ENCODE peak calls at places on chromosomes 2 and 18, in six cellular contexts. Y is transverse colon, N is AG09319, U is body of pancreas, R is MCF 10A, A is coronary artery. H is an unnamed sample.

GRCh38 chr2:86300496-86300895 is 36.9 kb downstream of the REEP1 start:
- DNase-seq in U (no peak), N (no peak), Y (no peak), A (no peak), R (no peak), H (no peak)

GRCh38 chr2:233349005-233349998 is 5.0 kb upstream of the DGKD start:
- DNase-seq in U (no peak), Y (peak), A (no peak), N (no peak), R (no peak), H (peak)

GRCh38 chr2:238739668-238740067 is 108.2 kb upstream of the TWIST2 start:
- DNase-seq in A (no peak), N (no peak), Y (no peak), R (no peak), U (no peak), H (no peak)

GRCh38 chr2:135546432-135546831 is 15.1 kb downstream of the R3HDM1 start:
- DNase-seq in R (no peak), U (no peak), Y (no peak), A (no peak), N (no peak), H (no peak)

GRCh38 chr2:86541282-86541681 is 22.0 kb downstream of the CHMP3 start:
- DNase-seq in A (no peak), U (no peak), N (no peak), Y (no peak), R (no peak), H (no peak)

GRCh38 chr2:134325696-134326095 is 71.8 kb downstream of the MGAT5 start:
- DNase-seq in A (no peak), N (no peak), R (no peak), Y (no peak), U (no peak), H (no peak)

GRCh38 chr2:20164061-20164733 is 60.7 kb downstream of the SDC1 start:
- DNase-seq in A (peak), N (no peak), Y (no peak), U (peak), R (no peak), H (no peak)

GRCh38 chr2:197707316-197708213 is 2.4 kb downstream of the MARS2 start:
- DNase-seq in R (peak), N (no peak), Y (no peak), U (no peak), A (no peak), H (no peak)

GRCh38 chr2:47719099-47719498 is 63.8 kb upstream of the MSH6 start:
- DNase-seq in A (no peak), R (no peak), N (no peak), Y (no peak), U (no peak), H (no peak)

DNA sequence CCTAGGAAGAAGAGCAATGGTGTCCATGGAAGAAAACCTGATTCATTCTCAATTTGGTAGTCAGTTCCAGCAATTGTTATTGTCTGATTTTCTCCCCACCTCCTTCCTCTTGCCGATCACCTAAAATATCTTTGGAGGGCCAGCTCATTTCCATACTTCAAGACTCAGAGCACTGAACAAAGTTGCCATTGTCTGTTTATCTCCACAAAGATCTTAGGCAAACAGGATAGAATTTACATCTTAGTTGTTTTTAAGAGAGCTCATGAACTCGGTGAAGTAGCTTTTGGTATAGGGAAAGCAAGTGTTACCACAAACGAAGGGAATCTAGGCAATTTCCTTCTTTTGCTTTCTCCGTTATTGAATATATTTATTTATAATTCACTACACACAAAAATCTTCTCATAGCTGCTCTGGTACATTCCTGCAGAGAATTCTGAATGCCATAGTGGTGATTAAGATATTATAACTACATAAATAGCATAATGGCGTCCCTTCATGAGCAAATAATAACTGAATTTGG is 41.5 kb upstream of the CHST9 start:
- DNase-seq in A (no peak), N (no peak), R (no peak), U (no peak), Y (no peak), H (peak)
- TF ChIP-seq CTCF in A (no peak), N (no peak), R (no peak), U (no peak), Y (no peak), H (no peak)

DNA sequence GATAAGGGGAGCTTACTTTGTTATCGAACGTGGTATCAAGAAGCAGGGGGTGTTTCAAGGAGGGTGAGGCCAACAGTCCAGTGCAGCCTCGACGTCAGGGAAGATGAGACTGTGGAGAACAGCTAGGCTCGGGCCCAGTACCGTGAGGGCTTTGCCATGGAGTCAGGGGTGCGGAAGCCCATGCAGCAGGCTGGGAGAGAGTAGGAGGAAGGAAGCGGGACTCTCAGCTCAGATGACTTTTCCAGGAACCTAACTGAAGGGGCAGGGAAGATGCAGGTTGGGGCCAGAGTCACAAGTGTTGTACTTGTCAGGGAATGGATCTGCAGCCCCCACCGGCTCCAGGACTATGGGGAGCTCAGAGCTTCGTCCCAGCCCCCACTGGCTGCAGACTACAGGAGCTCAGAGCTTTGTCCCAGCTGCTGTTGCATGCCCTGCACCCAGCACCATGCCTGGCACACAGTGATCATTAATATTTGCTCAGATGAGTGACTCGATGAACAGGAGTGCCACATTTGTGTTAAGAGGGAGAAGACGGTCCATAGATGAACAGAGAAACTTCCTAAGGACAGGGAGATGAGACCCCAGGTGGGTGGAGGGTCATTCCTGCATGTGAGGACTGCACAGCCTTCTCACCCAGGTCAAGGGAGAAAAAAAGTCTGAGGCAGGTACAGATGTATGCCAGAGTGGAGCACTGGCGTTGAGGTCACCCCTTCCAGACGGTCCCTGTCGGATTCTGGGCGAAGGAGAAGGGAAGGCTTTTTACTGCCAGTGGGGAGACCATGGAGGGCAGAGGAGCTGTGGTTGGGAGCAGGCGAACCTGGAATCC is 36.4 kb downstream of the PTGR3 start:
- DNase-seq in Y (no peak), U (no peak), N (no peak), A (peak), R (no peak), H (no peak)
- TF ChIP-seq CTCF in Y (no peak), U (no peak), N (no peak), A (no peak), R (no peak), H (no peak)

DNA sequence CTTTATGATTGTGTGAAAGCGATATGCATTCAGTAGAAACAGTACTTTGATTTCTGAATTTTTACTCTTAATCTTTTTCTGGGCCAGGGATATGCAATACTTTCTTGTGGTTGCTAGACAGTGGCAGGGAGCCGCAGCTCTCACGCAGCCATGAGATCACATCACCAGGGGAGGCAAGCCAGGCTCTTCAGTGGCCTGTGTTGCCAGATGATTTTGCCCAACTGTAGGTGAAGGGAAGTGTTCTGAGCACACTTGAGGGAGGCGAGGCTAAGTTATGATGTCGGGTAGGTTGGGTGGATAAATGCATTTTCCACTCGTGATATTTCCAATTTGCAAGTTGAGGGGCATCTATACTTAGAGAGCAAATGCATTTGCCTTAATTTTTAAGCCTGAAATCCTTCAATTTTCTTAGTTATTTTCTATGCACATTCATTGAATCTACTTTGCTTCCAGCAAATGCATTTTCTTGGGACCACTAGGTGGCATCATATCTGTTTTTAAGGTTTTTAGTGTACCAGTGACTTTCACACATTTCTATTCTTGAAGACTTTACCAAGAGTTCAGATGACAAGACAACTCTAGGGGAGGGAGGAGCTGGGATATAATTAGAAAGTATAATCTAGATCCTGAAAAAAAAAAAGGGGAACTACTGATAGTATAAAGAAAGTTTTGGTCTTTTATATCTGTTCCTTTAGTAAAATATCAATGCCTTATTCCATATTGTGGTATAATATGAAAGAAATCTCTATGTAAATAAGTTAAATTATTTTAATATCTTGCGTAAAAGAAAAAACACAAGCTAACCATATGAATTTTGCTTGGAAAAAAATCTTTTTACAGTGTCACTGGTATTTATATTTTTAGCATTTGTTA is 643.3 kb downstream of the SOCS6 start:
- DNase-seq in A (no peak), R (peak), U (no peak), N (no peak), Y (no peak), H (peak)
- TF ChIP-seq CTCF in A (peak), R (peak), U (peak), N (peak), Y (peak), H (peak)

GRCh38 chr2:121810959-121811853 is 55.8 kb downstream of the TSN start:
- DNase-seq in R (peak), Y (peak), A (no peak), U (peak), N (peak), H (peak)
- TF ChIP-seq CTCF in R (peak), Y (peak), A (no peak), U (peak), N (peak), H (peak)

DNA sequence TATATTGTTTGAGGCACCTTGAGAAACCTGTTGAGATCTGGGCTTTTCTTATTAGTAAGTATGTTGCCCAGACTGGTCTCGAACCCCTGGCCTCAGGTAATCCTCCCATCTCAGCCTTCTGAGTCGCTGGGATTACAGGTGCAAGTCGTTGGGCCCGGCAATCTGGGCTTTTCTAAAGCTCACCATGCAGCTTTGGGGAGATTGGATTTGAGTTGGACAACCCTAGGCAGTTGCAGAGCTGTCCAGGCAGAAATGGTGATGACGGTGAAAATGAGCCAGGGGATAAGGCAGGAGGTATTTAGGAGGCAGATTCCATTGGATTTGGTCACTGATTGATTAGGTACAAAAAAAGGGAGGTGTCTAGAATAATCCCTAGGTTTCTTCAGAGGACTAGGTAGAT is 16.2 kb downstream of the NEDD4L start:
- DNase-seq in U (no peak), Y (no peak), A (no peak), N (no peak), R (no peak), H (no peak)
- TF ChIP-seq CTCF in U (no peak), Y (no peak), A (no peak), N (no peak), R (no peak), H (no peak)

GRCh38 chr2:234853739-234854138 is 98.1 kb upstream of the SH3BP4 start:
- DNase-seq in U (no peak), Y (no peak), A (no peak), N (no peak), R (no peak), H (no peak)
- TF ChIP-seq CTCF in U (no peak), Y (no peak), A (no peak), N (no peak), R (no peak), H (no peak)

DNA sequence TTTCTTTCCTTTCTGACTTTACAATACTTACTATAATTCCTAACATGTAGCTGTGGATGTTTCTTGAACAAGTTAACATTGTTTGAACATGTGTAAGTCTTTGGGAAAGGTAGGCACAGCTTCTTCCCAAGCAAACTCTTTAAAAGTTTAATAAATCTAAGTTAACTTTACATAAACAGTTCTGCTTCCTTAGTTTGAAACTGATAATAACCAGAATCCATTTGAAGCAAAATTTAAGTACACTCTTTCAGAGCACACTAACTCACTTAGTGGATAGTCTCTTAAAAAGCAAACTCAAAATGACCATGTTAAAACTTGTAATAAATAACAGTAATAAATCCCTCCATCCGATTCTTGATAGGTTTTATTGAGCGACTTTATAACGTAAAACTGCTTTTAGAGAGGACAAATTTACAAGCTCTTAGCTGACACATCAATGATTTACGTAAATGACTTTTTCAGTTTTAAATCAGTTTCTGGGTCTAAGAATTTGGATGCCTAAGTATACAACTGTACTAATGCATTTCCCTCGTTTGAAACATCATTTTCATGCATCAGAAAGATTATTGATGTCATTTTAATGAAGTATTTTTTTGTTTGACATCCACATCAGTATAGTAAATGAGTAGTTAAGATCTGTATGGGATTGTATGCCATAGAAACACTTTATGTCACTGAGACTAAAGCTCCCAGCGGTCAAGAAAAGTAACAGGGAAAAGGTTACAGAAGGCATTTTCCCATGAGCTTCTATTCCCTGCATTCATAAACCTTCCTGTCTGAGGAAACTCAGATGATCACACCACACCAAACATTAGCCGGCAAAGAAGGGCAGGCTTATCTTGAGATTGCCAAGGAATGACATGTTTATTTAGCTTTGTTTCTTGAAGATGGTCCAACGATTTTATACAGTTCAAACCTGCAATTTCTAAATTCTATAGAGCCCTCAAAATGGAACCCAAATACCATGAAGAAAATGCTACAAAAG is 67.5 kb downstream of the PDE1A start:
- DNase-seq in U (no peak), Y (no peak), N (no peak), A (no peak), R (no peak), H (no peak)
- TF ChIP-seq CTCF in U (no peak), Y (no peak), N (no peak), A (no peak), R (no peak), H (no peak)

GRCh38 chr18:22048221-22048620 is 121.2 kb upstream of the GATA6 start:
- DNase-seq in A (no peak), U (no peak), N (no peak), Y (no peak), R (no peak), H (no peak)

GRCh38 chr18:22056962-22057361 is 112.4 kb upstream of the GATA6 start:
- DNase-seq in R (no peak), Y (no peak), A (no peak), U (no peak), N (no peak), H (no peak)

GRCh38 chr18:22055466-22055865 is 113.9 kb upstream of the GATA6 start:
- DNase-seq in Y (no peak), N (no peak), A (no peak), U (no peak), R (no peak), H (no peak)

GRCh38 chr18:22048932-22049615 is 120.3 kb upstream of the GATA6 start:
- DNase-seq in R (no peak), Y (no peak), A (no peak), U (no peak), N (no peak), H (no peak)

GRCh38 chr18:22052405-22053105 is 116.8 kb upstream of the GATA6 start:
- DNase-seq in A (no peak), Y (peak), N (no peak), R (no peak), U (no peak), H (no peak)
- TF ChIP-seq CTCF in A (no peak), Y (no peak), N (no peak), R (no peak), U (no peak), H (no peak)